ENCODE peak calls at places on chromosomes 5 and 9, in six cellular contexts. One of them, this sample, is unnamed. For H3K4me1, the result is how much of the 10 kb centered on the place peaks cover.

GRCh38 chr9:89842267-89842768 is 237.5 kb downstream of the GADD45G start:
- DNase-seq in right cardiac atrium: no peak
- DNase-seq in OCI-LY7: no peak
- DNase-seq in tibial nerve: no peak
- DNase-seq in aorta: no peak
- DNase-seq in SK-N-SH: no peak
- DNase-seq in this sample: peak

GRCh38 chr9:6239048-6239461 is 23.4 kb downstream of the IL33 start:
- DNase-seq in right cardiac atrium: no peak
- DNase-seq in OCI-LY7: no peak
- DNase-seq in tibial nerve: no peak
- DNase-seq in SK-N-SH: no peak
- DNase-seq in aorta: no peak
- DNase-seq in this sample: no peak

GRCh38 chr9:22244141-22245011 is 202.2 kb upstream of the DMRTA1 start:
- DNase-seq in tibial nerve: peak
- DNase-seq in SK-N-SH: no peak
- DNase-seq in right cardiac atrium: no peak
- DNase-seq in aorta: no peak
- DNase-seq in OCI-LY7: peak
- DNase-seq in this sample: peak

GRCh38 chr5:166781729-166782128 is 1509.7 kb upstream of the WWC1 start:
- DNase-seq in tibial nerve: no peak
- DNase-seq in OCI-LY7: no peak
- DNase-seq in aorta: no peak
- DNase-seq in right cardiac atrium: no peak
- DNase-seq in SK-N-SH: peak
- DNase-seq in this sample: peak

GRCh38 chr9:122580360-122580759 is 2.8 kb downstream of the OR1L8 start:
- DNase-seq in right cardiac atrium: no peak
- DNase-seq in aorta: no peak
- DNase-seq in OCI-LY7: no peak
- DNase-seq in tibial nerve: no peak
- DNase-seq in SK-N-SH: no peak
- DNase-seq in this sample: no peak

GRCh38 chr5:141269195-141269594 is 24.0 kb downstream of the PCDHB15 start:
- DNase-seq in aorta: no peak
- DNase-seq in tibial nerve: no peak
- DNase-seq in right cardiac atrium: no peak
- DNase-seq in OCI-LY7: no peak
- DNase-seq in SK-N-SH: no peak
- DNase-seq in this sample: no peak

GRCh38 chr9:103245369-103245768 is 250.2 kb downstream of the CYLC2 start:
- DNase-seq in OCI-LY7: no peak
- DNase-seq in right cardiac atrium: no peak
- DNase-seq in aorta: no peak
- DNase-seq in tibial nerve: no peak
- DNase-seq in SK-N-SH: no peak
- DNase-seq in this sample: no peak

GRCh38 chr9:110015759-110016158 is 192.2 kb downstream of the C9orf152 start:
- DNase-seq in OCI-LY7: no peak
- DNase-seq in SK-N-SH: no peak
- DNase-seq in right cardiac atrium: no peak
- DNase-seq in tibial nerve: no peak
- DNase-seq in aorta: no peak
- DNase-seq in this sample: no peak

GRCh38 chr5:67619235-67619634 is 422.6 kb upstream of the CD180 start:
- DNase-seq in aorta: no peak
- DNase-seq in OCI-LY7: no peak
- DNase-seq in tibial nerve: no peak
- DNase-seq in SK-N-SH: no peak
- DNase-seq in right cardiac atrium: no peak
- DNase-seq in this sample: no peak

GRCh38 chr5:166947045-166947444 is 1344.4 kb upstream of the WWC1 start:
- DNase-seq in tibial nerve: no peak
- DNase-seq in SK-N-SH: no peak
- DNase-seq in right cardiac atrium: no peak
- DNase-seq in aorta: no peak
- DNase-seq in OCI-LY7: no peak
- DNase-seq in this sample: no peak

GRCh38 chr9:120078112-120078511 is 501.9 kb downstream of the CDK5RAP2 start:
- DNase-seq in SK-N-SH: no peak
- DNase-seq in OCI-LY7: no peak
- DNase-seq in right cardiac atrium: no peak
- DNase-seq in tibial nerve: no peak
- DNase-seq in aorta: no peak
- DNase-seq in this sample: no peak

GRCh38 chr5:149801307-149801985 is 71.3 kb downstream of the PPARGC1B start:
- DNase-seq in right cardiac atrium: no peak
- DNase-seq in SK-N-SH: no peak
- DNase-seq in aorta: no peak
- DNase-seq in OCI-LY7: no peak
- DNase-seq in tibial nerve: no peak
- DNase-seq in this sample: no peak

GRCh38 chr5:149803153-149803552 is 73.0 kb downstream of the PPARGC1B start:
- DNase-seq in aorta: no peak
- DNase-seq in OCI-LY7: no peak
- DNase-seq in right cardiac atrium: no peak
- DNase-seq in tibial nerve: no peak
- DNase-seq in SK-N-SH: no peak
- DNase-seq in this sample: no peak

GRCh38 chr5:149804478-149805450 is 74.7 kb downstream of the PPARGC1B start:
- DNase-seq in tibial nerve: no peak
- DNase-seq in SK-N-SH: no peak
- DNase-seq in aorta: no peak
- DNase-seq in right cardiac atrium: no peak
- DNase-seq in OCI-LY7: no peak
- DNase-seq in this sample: no peak

GRCh38 chr5:149802008-149802407 is 71.9 kb downstream of the PPARGC1B start:
- DNase-seq in right cardiac atrium: peak
- DNase-seq in SK-N-SH: no peak
- DNase-seq in OCI-LY7: no peak
- DNase-seq in aorta: no peak
- DNase-seq in tibial nerve: no peak
- DNase-seq in this sample: no peak

DNA sequence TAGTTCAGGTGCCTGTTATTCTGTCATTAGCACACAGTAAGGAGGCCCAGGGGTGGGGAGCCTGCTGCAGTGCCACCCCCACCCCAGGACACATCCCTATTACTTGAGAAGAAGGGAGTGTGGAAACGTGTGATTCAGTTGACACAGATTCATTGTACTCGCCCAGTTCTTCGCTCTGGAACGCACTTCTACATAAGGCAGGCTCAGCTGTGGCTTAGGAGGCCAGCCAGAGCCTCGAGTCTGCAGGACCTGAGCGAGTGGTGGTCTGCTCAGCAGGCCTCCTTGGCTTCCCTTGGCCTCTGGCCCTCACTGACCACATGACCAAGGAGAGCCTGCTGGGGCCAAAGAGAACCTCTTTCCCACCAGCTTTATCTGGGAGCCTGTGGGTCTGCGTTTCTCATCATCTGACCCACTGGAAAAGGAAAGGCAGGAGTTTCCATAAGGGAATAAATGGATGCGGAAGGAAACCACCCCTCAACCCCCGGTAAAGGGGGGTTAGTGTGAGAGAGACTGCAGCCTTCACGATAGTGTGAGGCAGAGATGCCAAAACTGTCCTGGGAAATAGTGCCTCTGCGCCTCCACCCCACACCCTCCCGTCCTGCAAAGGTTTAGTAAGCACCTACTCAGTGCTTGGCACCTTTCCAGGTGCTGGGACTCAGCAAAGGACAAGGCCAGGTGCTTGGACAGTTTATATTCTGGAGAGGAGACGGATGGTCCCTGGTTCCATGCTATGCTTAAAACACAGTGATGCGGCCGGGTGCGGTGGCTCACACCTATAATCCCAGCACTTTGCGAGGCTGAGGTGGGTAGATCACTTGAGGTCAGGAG is 73.7 kb downstream of the PPARGC1B start:
- DNase-seq in tibial nerve: no peak
- DNase-seq in OCI-LY7: no peak
- DNase-seq in right cardiac atrium: peak
- DNase-seq in SK-N-SH: no peak
- DNase-seq in aorta: no peak
- DNase-seq in this sample: no peak
- H3K4me1 ChIP-seq in tibial nerve: under half
- H3K4me1 ChIP-seq in OCI-LY7: under half
- H3K4me1 ChIP-seq in right cardiac atrium: under half
- H3K4me1 ChIP-seq in SK-N-SH: under half
- H3K4me1 ChIP-seq in aorta: under half
- H3K4me1 ChIP-seq in this sample: under half

GRCh38 chr9:128688501-128689292 is at the start of gene SET:
- DNase-seq in aorta: peak
- DNase-seq in SK-N-SH: peak
- DNase-seq in OCI-LY7: peak
- DNase-seq in right cardiac atrium: peak
- DNase-seq in tibial nerve: peak
- DNase-seq in this sample: peak

GRCh38 chr9:128690684-128691034 is 1.6 kb downstream of the SET start:
- DNase-seq in right cardiac atrium: no peak
- DNase-seq in OCI-LY7: no peak
- DNase-seq in SK-N-SH: no peak
- DNase-seq in aorta: no peak
- DNase-seq in tibial nerve: no peak
- DNase-seq in this sample: no peak

GRCh38 chr9:128687453-128687852 is 1.6 kb upstream of the SET start:
- DNase-seq in tibial nerve: no peak
- DNase-seq in SK-N-SH: no peak
- DNase-seq in OCI-LY7: no peak
- DNase-seq in right cardiac atrium: no peak
- DNase-seq in aorta: no peak
- DNase-seq in this sample: no peak

GRCh38 chr9:128689820-128690683 is 1.0 kb downstream of the SET start:
- DNase-seq in SK-N-SH: peak
- DNase-seq in aorta: peak
- DNase-seq in OCI-LY7: peak
- DNase-seq in tibial nerve: no peak
- DNase-seq in right cardiac atrium: peak
- DNase-seq in this sample: peak

GRCh38 chr9:128689293-128689770 is 310 bp downstream of the SET start:
- DNase-seq in aorta: peak
- DNase-seq in tibial nerve: no peak
- DNase-seq in SK-N-SH: peak
- DNase-seq in OCI-LY7: no peak
- DNase-seq in right cardiac atrium: peak
- DNase-seq in this sample: peak
- H3K4me1 ChIP-seq in aorta: under half
- H3K4me1 ChIP-seq in tibial nerve: half or more
- H3K4me1 ChIP-seq in SK-N-SH: under half
- H3K4me1 ChIP-seq in OCI-LY7: under half
- H3K4me1 ChIP-seq in right cardiac atrium: under half
- H3K4me1 ChIP-seq in this sample: under half

GRCh38 chr5:60403343-60404006 is 296.5 kb downstream of the DEPDC1B start:
- DNase-seq in SK-N-SH: no peak
- DNase-seq in OCI-LY7: no peak
- DNase-seq in tibial nerve: no peak
- DNase-seq in right cardiac atrium: no peak
- DNase-seq in aorta: no peak
- DNase-seq in this sample: no peak
- H3K4me1 ChIP-seq in SK-N-SH: under half
- H3K4me1 ChIP-seq in OCI-LY7: under half
- H3K4me1 ChIP-seq in tibial nerve: under half
- H3K4me1 ChIP-seq in right cardiac atrium: under half
- H3K4me1 ChIP-seq in aorta: under half
- H3K4me1 ChIP-seq in this sample: under half

DNA sequence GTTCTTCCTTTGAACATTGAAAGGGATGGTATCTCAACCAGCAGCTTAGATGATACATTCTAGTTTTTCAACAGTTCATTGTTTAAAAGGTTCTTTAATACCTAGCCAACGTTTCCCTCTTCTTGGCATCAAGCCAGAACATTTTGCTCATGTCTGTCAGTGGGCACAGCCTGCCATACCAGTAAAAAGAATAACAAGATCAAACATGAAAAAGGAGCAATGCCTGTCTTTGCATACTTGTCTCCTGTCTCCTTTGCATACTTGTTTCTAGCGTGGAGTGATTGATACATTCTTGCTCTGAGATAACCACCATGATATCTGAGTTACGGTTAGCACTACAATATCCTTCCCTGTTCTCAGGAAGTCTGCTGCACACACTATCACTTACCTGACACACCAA is 248.6 kb upstream of the DAPK1 start:
- DNase-seq in aorta: no peak
- DNase-seq in tibial nerve: no peak
- DNase-seq in SK-N-SH: no peak
- DNase-seq in right cardiac atrium: no peak
- DNase-seq in OCI-LY7: no peak
- DNase-seq in this sample: no peak
- H3K4me1 ChIP-seq in aorta: under half
- H3K4me1 ChIP-seq in tibial nerve: under half
- H3K4me1 ChIP-seq in SK-N-SH: under half
- H3K4me1 ChIP-seq in right cardiac atrium: under half
- H3K4me1 ChIP-seq in OCI-LY7: under half
- H3K4me1 ChIP-seq in this sample: under half

GRCh38 chr9:92712767-92713166 is 42.8 kb upstream of the IPPK start:
- DNase-seq in tibial nerve: no peak
- DNase-seq in SK-N-SH: no peak
- DNase-seq in OCI-LY7: no peak
- DNase-seq in right cardiac atrium: no peak
- DNase-seq in aorta: no peak
- DNase-seq in this sample: no peak
- H3K4me1 ChIP-seq in tibial nerve: under half
- H3K4me1 ChIP-seq in SK-N-SH: under half
- H3K4me1 ChIP-seq in OCI-LY7: under half
- H3K4me1 ChIP-seq in right cardiac atrium: under half
- H3K4me1 ChIP-seq in aorta: under half
- H3K4me1 ChIP-seq in this sample: under half

GRCh38 chr5:65068410-65068809 is 299.7 kb downstream of the CWC27 start:
- DNase-seq in right cardiac atrium: no peak
- DNase-seq in tibial nerve: no peak
- DNase-seq in OCI-LY7: peak
- DNase-seq in aorta: no peak
- DNase-seq in SK-N-SH: no peak
- DNase-seq in this sample: no peak

GRCh38 chr5:65066787-65067506 is 298.2 kb downstream of the CWC27 start:
- DNase-seq in right cardiac atrium: no peak
- DNase-seq in aorta: no peak
- DNase-seq in SK-N-SH: no peak
- DNase-seq in tibial nerve: no peak
- DNase-seq in OCI-LY7: no peak
- DNase-seq in this sample: no peak

GRCh38 chr5:65072836-65073620 is 304.3 kb downstream of the CWC27 start:
- DNase-seq in SK-N-SH: no peak
- DNase-seq in OCI-LY7: peak
- DNase-seq in tibial nerve: no peak
- DNase-seq in right cardiac atrium: no peak
- DNase-seq in aorta: no peak
- DNase-seq in this sample: no peak

GRCh38 chr5:65066385-65066784 is 297.7 kb downstream of the CWC27 start:
- DNase-seq in SK-N-SH: no peak
- DNase-seq in tibial nerve: no peak
- DNase-seq in right cardiac atrium: no peak
- DNase-seq in OCI-LY7: peak
- DNase-seq in aorta: no peak
- DNase-seq in this sample: no peak

GRCh38 chr5:65070026-65070425 is 301.3 kb downstream of the CWC27 start:
- DNase-seq in aorta: no peak
- DNase-seq in tibial nerve: no peak
- DNase-seq in right cardiac atrium: no peak
- DNase-seq in SK-N-SH: no peak
- DNase-seq in OCI-LY7: no peak
- DNase-seq in this sample: no peak
- H3K4me1 ChIP-seq in aorta: under half
- H3K4me1 ChIP-seq in tibial nerve: under half
- H3K4me1 ChIP-seq in right cardiac atrium: under half
- H3K4me1 ChIP-seq in SK-N-SH: under half
- H3K4me1 ChIP-seq in OCI-LY7: half or more
- H3K4me1 ChIP-seq in this sample: under half

GRCh38 chr5:143003328-143003636 is 233.1 kb downstream of the ARHGAP26 start:
- DNase-seq in SK-N-SH: no peak
- DNase-seq in aorta: no peak
- DNase-seq in right cardiac atrium: no peak
- DNase-seq in tibial nerve: no peak
- DNase-seq in OCI-LY7: no peak
- DNase-seq in this sample: no peak
- H3K4me1 ChIP-seq in SK-N-SH: under half
- H3K4me1 ChIP-seq in aorta: under half
- H3K4me1 ChIP-seq in right cardiac atrium: under half
- H3K4me1 ChIP-seq in tibial nerve: half or more
- H3K4me1 ChIP-seq in OCI-LY7: under half
- H3K4me1 ChIP-seq in this sample: under half

This sample was measured in endodermal cell.